ENCODE peak calls at places on chromosomes 16 and 17, in six cellular contexts. S is HCT116, T is PC-3, Q is neural progenitor cell, O is mammary epithelial cell, E is GM23248. C is an unnamed sample. For H3K4me1, the result is how much of the 10 kb centered on the place peaks cover.

GRCh38 chr16:57645691-57646387 is 17.4 kb downstream of the ADGRG1 start:
- DNase-seq in S (no peak), T (peak), Q (no peak), O (peak), E (peak), C (peak)

GRCh38 chr17:46790216-46790615 is 28.3 kb downstream of the WNT3 start:
- DNase-seq in S (no peak), T (no peak), Q (no peak), O (no peak), E (no peak), C (no peak)

GRCh38 chr17:8791910-8792270 is 7.3 kb downstream of the MFSD6L start:
- DNase-seq in S (peak), T (peak), Q (no peak), O (peak), E (peak), C (peak)

GRCh38 chr17:28497931-28498330 is 8.2 kb upstream of the FOXN1 start:
- DNase-seq in S (no peak), T (peak), Q (no peak), O (no peak), E (no peak), C (no peak)

GRCh38 chr16:21038197-21038596 is 112.4 kb downstream of the DNAH3 start:
- DNase-seq in S (no peak), T (no peak), Q (no peak), O (no peak), E (no peak), C (no peak)

GRCh38 chr16:14186007-14186953 is 115.2 kb downstream of the MRTFB start:
- DNase-seq in S (no peak), T (peak), Q (peak), O (no peak), E (peak), C (peak)

GRCh38 chr16:86529160-86529559 is 18.8 kb downstream of the FOXF1 start:
- DNase-seq in S (no peak), T (no peak), Q (no peak), O (no peak), E (peak), C (peak)

GRCh38 chr17:10105513-10106001 is 92.8 kb downstream of the GAS7 start:
- DNase-seq in S (no peak), T (no peak), Q (no peak), O (no peak), E (peak), C (peak)

GRCh38 chr17:13008461-13008860 is 9.4 kb downstream of the ELAC2 start:
- DNase-seq in S (no peak), T (no peak), Q (no peak), O (no peak), E (no peak), C (no peak)

GRCh38 chr17:17749921-17750320 is 68.7 kb downstream of the RAI1 start:
- DNase-seq in S (peak), T (peak), Q (peak), O (peak), E (peak), C (peak)

GRCh38 chr17:38507921-38508569 is 79.8 kb downstream of the ARHGAP23 start:
- DNase-seq in S (no peak), T (no peak), Q (no peak), O (no peak), E (no peak), C (no peak)

GRCh38 chr16:28985206-28985605 is 354 bp downstream of the LAT start:
- DNase-seq in S (no peak), T (no peak), Q (no peak), O (no peak), E (no peak), C (no peak)

GRCh38 chr17:2610640-2611175 is 17.3 kb downstream of the PAFAH1B1 start:
- DNase-seq in S (no peak), T (no peak), Q (no peak), O (peak), E (no peak), C (no peak)

GRCh38 chr16:56634715-56635440 is 2.4 kb downstream of the MT1M start:
- DNase-seq in S (no peak), T (no peak), Q (peak), O (no peak), E (no peak), C (no peak)
- TF ChIP-seq EZH2 in S (no peak), T (no peak), Q (peak), O (no peak), E (no peak), C (no peak)

DNA sequence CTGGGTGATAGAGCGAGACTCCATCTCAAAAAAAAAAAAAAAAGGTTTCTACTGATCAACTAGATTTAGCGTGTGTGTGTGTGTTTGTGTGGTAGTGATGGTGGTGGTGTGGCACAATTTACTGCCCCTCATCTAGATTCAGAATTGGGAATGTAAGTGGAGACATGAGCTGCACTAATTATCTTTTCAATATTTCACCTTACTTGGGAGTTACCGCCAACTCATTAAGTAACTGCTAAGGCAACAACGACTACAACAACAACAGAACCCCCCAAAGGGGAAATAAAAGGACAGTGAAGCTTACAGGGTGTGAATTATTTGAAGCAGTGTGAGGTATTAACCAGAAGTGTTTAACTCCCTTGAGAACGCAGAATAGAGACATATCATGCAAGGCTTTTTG is 180.4 kb downstream of the SHISA9 start:
- DNase-seq in S (no peak), T (no peak), Q (no peak), O (no peak), E (no peak), C (no peak)
- H3K27ac ChIP-seq in S (no peak), T (no peak), Q (no peak), O (no peak), E (no peak), C (no peak)

GRCh38 chr17:20264996-20265395 is 202.3 kb downstream of the LGALS9B start:
- DNase-seq in S (no peak), T (no peak), Q (no peak), O (no peak), E (no peak), C (no peak)
- H3K4me1 ChIP-seq in S (under half), T (under half), Q (under half), O (under half), E (under half), C (under half)

DNA sequence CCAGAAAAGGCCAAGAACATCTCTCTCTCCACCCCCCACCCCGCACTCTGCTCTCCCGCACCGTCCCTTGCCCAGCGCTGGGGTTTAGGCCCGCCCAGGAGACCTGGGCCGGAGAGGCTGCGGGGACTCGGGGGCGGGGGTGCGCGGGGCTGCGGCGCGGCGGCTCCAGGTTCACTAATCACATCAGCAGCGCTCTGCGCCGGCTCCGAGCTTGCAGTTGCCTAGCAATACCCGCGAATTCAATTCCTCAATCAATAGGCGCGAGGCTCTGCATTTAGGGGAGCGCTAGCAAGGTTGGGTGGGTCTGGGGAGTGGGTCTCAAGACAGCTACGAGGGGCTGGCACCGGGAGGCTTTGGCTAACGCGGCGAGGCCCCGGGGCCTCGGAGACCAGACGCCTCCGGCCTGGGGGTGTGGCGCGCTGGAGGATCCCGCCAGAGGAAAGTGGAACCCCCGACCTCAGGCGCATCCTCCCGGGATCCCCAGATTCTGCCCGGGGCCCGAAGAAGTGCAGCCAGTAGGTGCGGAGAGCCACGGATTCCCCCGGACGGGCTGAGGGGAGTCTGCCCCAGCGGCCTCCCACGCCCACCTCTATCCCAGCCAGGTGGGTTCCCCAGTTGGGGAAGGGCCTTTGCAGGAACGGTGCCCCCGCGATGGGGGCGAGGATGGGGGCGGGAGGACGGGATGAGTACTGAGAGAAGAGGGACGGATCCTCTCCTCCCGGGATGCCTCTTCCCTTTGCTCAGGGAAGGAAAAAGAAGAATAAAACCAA is 5.3 kb downstream of the CBX8 start:
- DNase-seq in S (no peak), T (no peak), Q (peak), O (no peak), E (no peak), C (no peak)
- TF ChIP-seq EZH2 in S (no peak), T (no peak), Q (peak), O (peak), E (peak), C (peak)

DNA sequence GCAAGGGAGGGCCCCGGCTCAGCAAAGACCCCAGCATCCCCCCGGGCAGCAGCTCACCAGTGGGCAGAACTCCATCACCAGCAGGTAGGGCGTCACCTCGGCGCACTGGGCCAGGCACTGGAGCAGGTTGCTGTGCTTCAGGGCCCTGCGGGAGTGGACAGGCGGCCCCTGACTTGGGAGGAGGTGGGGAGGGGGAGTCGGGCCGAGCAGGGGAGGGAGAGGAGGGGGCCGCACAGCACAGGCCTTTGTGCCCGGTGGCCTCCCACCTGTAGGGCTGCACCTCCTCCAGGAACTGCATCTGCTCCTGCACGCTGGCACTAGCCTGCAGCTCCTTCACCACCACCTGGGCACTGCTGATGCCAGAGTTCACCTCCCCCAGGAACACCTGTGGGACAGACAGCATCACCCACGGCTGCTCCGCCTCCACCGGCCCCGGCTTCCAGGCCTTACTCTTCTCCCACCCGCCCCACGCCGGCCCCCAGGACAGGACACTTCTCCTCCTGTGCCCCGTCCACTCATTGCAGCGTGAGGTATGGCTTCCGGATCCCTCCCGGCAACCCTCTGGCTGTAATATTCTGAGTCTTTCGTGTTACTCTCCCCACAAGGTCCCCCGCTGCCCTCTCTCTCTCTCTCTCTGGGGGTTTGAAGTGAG is 37.7 kb upstream of the PVALEF start:
- DNase-seq in S (no peak), T (no peak), Q (no peak), O (no peak), E (no peak), C (no peak)
- H3K27ac ChIP-seq in S (no peak), T (no peak), Q (no peak), O (no peak), E (no peak), C (no peak)

GRCh38 chr16:24993722-24994686 is 21.2 kb downstream of the ARHGAP17 start:
- DNase-seq in S (peak), T (peak), Q (no peak), O (peak), E (peak), C (peak)
- H3K4me1 ChIP-seq in S (under half), T (under half), Q (under half), O (under half), E (under half), C (under half)

GRCh38 chr17:39598635-39599005 is 9.1 kb downstream of the NEUROD2 start:
- DNase-seq in S (no peak), T (no peak), Q (no peak), O (no peak), E (no peak), C (no peak)

GRCh38 chr17:39598047-39598481 is 9.7 kb downstream of the NEUROD2 start:
- DNase-seq in S (no peak), T (no peak), Q (no peak), O (no peak), E (no peak), C (no peak)

GRCh38 chr17:39600469-39601009 is 7.2 kb downstream of the NEUROD2 start:
- DNase-seq in S (no peak), T (no peak), Q (no peak), O (no peak), E (no peak), C (no peak)

GRCh38 chr17:39599665-39600468 is 7.9 kb downstream of the NEUROD2 start:
- DNase-seq in S (no peak), T (no peak), Q (no peak), O (no peak), E (no peak), C (no peak)

DNA sequence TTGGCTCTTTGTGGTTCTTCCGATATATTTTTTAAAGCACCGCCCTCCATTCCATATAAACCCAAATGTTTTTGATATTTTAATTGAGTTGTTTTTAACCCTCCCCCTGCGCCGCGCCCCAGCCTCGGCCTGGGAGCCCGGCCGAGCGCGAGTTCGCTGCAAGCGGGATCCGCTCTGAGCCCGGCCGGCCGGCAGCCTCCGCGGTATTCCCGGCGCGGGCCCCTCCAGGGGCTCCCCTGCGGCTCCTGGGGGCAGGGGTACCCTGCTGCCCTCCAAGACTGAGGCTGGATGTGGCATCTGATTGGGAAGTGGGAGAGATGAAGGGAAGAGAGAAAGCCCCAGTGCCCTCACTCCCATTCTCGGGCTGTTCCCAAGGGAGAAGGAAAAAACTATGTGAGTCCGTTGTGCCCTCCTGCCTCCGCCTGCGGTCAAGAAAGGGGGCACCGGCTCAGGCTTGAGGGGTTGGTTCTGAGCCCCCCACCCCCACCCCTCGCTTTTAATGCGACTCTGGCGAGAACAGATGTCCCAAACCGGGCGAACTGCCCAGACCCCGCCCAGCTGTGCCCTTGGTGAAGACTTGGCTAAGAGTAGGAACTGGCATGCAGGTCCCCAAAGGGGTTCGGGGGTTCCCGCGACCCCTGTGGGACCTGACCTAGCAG is 8.6 kb downstream of the NEUROD2 start:
- DNase-seq in S (no peak), T (no peak), Q (peak), O (no peak), E (no peak), C (no peak)
- TF ChIP-seq EZH2 in S (no peak), T (peak), Q (peak), O (peak), E (peak), C (no peak)

GRCh38 chr17:36994438-36994837 is 45.7 kb downstream of the AATF start:
- DNase-seq in S (no peak), T (no peak), Q (no peak), O (peak), E (peak), C (no peak)

GRCh38 chr17:36989173-36989572 is 40.4 kb downstream of the AATF start:
- DNase-seq in S (no peak), T (no peak), Q (no peak), O (no peak), E (no peak), C (no peak)

GRCh38 chr17:36993227-36993626 is 44.5 kb downstream of the AATF start:
- DNase-seq in S (no peak), T (no peak), Q (no peak), O (no peak), E (no peak), C (no peak)

DNA sequence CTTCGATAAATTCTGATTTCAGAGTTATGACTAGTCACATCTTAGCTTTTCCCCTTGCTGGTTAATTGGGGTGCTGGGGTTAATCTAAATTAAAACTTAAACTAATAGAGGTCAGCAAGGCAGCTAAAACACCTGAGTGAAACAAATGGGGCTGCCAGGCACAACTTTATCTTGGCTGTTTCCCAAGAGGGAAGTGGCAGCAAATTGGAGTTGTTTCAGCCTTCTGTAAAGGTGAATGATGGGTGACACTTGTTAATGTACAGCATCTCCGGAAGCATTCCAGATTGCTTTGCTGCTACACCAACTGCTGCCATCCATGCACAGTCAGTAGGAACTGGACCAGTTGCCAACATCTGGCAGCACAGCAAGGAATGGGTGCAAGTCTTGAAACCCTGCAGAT is 43.9 kb downstream of the AATF start:
- DNase-seq in S (no peak), T (no peak), Q (no peak), O (no peak), E (no peak), C (no peak)
- H3K27ac ChIP-seq in S (no peak), T (no peak), Q (no peak), O (no peak), E (no peak), C (no peak)

GRCh38 chr17:40559954-40560591 is 5.2 kb downstream of the CCR7 start:
- DNase-seq in S (peak), T (peak), Q (peak), O (peak), E (peak), C (peak)
- H3K4me1 ChIP-seq in S (under half), T (under half), Q (under half), O (under half), E (under half), C (under half)

DNA sequence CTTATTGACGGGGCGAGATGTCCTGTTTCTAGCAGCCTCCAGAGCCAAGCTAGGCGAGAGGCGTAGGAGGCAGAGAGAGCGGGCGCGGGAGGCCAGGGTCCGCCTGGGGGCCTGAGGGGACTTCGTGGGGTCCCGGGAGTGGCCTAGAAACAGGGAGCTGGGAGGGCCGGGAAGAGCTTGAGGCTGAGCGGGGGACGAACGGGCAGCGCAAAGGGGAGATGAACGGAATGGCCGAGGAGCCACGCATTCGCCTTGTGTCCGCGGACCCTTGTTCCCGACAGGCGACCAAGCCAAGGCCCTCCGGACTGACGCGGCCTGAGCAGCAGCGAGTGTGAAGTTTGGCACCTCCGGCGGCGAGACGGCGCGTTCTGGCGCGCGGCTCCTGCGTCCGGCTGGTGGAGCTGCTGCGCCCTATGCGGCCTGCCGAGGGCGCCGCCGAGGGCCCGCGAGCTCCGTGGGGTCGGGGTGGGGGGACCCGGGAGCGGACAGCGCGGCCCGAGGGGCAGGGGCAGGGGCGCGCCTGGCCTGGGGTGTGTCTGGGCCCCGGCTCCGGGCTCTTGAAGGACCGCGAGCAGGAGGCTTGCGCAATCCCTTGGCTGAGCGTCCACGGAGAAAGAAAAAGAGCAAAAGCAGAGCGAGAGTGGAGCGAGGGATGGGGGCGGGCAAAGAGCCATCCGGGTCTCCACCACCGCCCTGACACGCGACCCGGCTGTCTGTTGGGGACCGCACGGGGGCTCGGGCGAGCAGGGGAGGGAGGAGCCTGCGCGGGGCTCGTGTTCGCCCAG is 1.2 kb upstream of the CBX4 start:
- DNase-seq in S (no peak), T (no peak), Q (peak), O (no peak), E (peak), C (no peak)
- TF ChIP-seq EZH2 in S (no peak), T (no peak), Q (peak), O (peak), E (peak), C (peak)